ENCODE peak calls at places on chromosomes 11 and 22, in four cellular contexts. One of them, this sample, is unnamed.

GRCh38 chr11:119787074-119787461 is 58.1 kb upstream of the NECTIN1 start:
- DNase-seq in dorsolateral prefrontal cortex: no peak
- DNase-seq in prostate gland: no peak
- DNase-seq in suprapubic skin: no peak
- DNase-seq in this sample: no peak

GRCh38 chr22:43273902-43274484 is 69.2 kb downstream of the SCUBE1 start:
- DNase-seq in suprapubic skin: no peak
- DNase-seq in dorsolateral prefrontal cortex: peak; percentile 58
- DNase-seq in prostate gland: peak; percentile 40
- DNase-seq in this sample: no peak

GRCh38 chr22:33919591-33920501 is at the start of gene LARGE1:
- DNase-seq in prostate gland: peak; percentile 13
- DNase-seq in dorsolateral prefrontal cortex: peak; percentile 53
- DNase-seq in suprapubic skin: peak; percentile 79
- DNase-seq in this sample: peak; percentile 37

GRCh38 chr22:48594016-48594756 is 1233.5 kb downstream of the BRD1 start:
- DNase-seq in prostate gland: no peak
- DNase-seq in suprapubic skin: no peak
- DNase-seq in dorsolateral prefrontal cortex: no peak
- DNase-seq in this sample: no peak

GRCh38 chr11:69950120-69950519 is 128.0 kb upstream of the ANO1 start:
- DNase-seq in dorsolateral prefrontal cortex: no peak
- DNase-seq in prostate gland: no peak
- DNase-seq in suprapubic skin: no peak
- DNase-seq in this sample: no peak

GRCh38 chr22:25008666-25009065 is 56.1 kb downstream of the KIAA1671 start:
- DNase-seq in suprapubic skin: no peak
- DNase-seq in prostate gland: no peak
- DNase-seq in dorsolateral prefrontal cortex: no peak
- DNase-seq in this sample: peak; percentile 39

GRCh38 chr11:43523632-43524031 is 156.9 kb upstream of the HSD17B12 start:
- DNase-seq in dorsolateral prefrontal cortex: no peak
- DNase-seq in suprapubic skin: no peak
- DNase-seq in prostate gland: no peak
- DNase-seq in this sample: no peak

GRCh38 chr11:2147391-2147790 is 8.2 kb upstream of the IGF2 start:
- DNase-seq in suprapubic skin: no peak
- DNase-seq in prostate gland: no peak
- DNase-seq in dorsolateral prefrontal cortex: no peak
- DNase-seq in this sample: no peak

GRCh38 chr11:36014906-36015305 is 71.0 kb downstream of the LDLRAD3 start:
- DNase-seq in suprapubic skin: no peak
- DNase-seq in dorsolateral prefrontal cortex: no peak
- DNase-seq in prostate gland: no peak
- DNase-seq in this sample: no peak

GRCh38 chr22:22386602-22387385 is 121.7 kb downstream of the ZNF280B start:
- DNase-seq in prostate gland: no peak
- DNase-seq in dorsolateral prefrontal cortex: no peak
- DNase-seq in suprapubic skin: no peak
- DNase-seq in this sample: no peak

GRCh38 chr22:46401370-46401769 is 65.9 kb downstream of the TRMU start:
- DNase-seq in suprapubic skin: no peak
- DNase-seq in dorsolateral prefrontal cortex: no peak
- DNase-seq in prostate gland: no peak
- DNase-seq in this sample: no peak
- H3K4me3 ChIP-seq in suprapubic skin: no peak overlapping the region
- H3K4me3 ChIP-seq in dorsolateral prefrontal cortex: no peak overlapping the region
- H3K4me3 ChIP-seq in prostate gland: no peak overlapping the region
- H3K4me3 ChIP-seq in this sample: no peak overlapping the region

GRCh38 chr11:3201677-3202181 is 16.9 kb downstream of the MRGPRG start:
- DNase-seq in prostate gland: no peak
- DNase-seq in suprapubic skin: peak; percentile 66
- DNase-seq in dorsolateral prefrontal cortex: no peak
- DNase-seq in this sample: no peak

GRCh38 chr11:3204141-3205015 is 14.2 kb downstream of the MRGPRG start:
- DNase-seq in prostate gland: no peak
- DNase-seq in dorsolateral prefrontal cortex: peak; percentile 37
- DNase-seq in suprapubic skin: no peak
- DNase-seq in this sample: peak; percentile 8

GRCh38 chr11:3202759-3203158 is 15.9 kb downstream of the MRGPRG start:
- DNase-seq in suprapubic skin: no peak
- DNase-seq in dorsolateral prefrontal cortex: peak; percentile 36
- DNase-seq in prostate gland: no peak
- DNase-seq in this sample: peak; percentile 11

GRCh38 chr11:3202305-3202704 is 16.3 kb downstream of the MRGPRG start:
- DNase-seq in dorsolateral prefrontal cortex: no peak
- DNase-seq in suprapubic skin: no peak
- DNase-seq in prostate gland: no peak
- DNase-seq in this sample: peak; percentile 7

DNA sequence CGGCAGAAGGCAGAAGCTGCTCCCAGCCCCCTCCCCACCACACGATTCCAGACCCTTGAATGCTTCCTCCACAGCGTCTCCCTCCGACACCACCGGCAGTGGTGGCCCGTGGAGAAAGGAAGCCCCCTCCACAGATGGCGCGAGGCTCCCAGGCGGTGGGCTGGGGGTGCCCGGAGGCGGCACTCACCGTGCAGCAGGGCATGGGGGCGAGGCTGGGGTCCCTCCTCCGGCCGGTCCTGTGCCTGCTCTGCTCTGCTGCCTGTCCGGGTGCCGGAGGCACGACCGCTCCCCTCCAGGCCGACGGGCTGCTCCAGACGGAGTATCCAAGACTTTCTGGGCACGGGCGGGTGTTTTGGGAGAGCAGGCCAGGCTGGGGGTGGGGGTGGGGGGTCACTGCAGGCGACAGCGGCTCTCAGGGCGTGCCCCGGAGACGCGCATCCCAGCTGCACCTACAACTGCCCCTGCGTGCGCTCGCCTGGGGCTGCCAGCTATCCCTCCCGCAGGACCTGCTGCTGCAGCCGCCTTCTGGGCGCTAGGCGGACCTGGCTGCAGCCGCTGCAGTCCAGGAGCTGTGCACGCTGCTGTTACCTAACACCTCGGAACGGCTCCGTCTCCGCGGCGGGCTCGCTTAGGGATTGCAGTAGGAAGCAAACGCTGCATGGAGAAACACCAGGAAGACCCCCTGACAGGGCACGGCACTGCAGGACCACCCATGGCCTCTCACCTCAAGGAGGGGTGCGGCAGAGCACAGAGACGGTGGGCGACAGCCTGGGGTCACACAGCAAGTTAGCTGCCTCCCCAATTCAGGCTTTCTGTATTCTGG is 15.2 kb downstream of the MRGPRG start:
- DNase-seq in dorsolateral prefrontal cortex: peak; percentile 42
- DNase-seq in suprapubic skin: peak; percentile 74
- DNase-seq in prostate gland: no peak
- DNase-seq in this sample: peak; percentile 13
- H3K4me3 ChIP-seq in dorsolateral prefrontal cortex: no peak overlapping the region
- H3K4me3 ChIP-seq in suprapubic skin: no peak overlapping the region
- H3K4me3 ChIP-seq in prostate gland: no peak overlapping the region
- H3K4me3 ChIP-seq in this sample: peak overlapping the region; percentile 29

DNA sequence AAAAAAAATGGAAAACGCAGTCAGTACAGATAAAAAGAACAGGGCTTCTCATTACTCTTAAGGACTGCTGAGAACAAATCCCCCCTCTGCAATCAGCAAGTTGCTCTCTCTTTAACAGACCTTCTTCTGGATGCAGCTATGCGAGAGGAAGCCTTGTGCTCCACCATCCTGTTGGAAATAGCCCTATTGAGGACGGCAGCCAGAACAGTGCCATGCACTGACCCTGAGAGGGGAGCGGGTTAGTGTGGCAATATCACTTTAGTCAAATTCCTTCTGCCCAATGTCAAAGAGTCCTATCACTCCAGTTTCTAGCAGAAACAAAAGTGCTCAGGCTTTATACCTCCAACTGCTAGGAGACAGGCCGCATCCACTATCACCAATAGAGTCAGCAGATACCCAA is 6.9 kb downstream of the RBM4B start:
- DNase-seq in dorsolateral prefrontal cortex: no peak
- DNase-seq in prostate gland: no peak
- DNase-seq in suprapubic skin: no peak
- DNase-seq in this sample: no peak
- H3K4me3 ChIP-seq in dorsolateral prefrontal cortex: no peak overlapping the region
- H3K4me3 ChIP-seq in prostate gland: no peak overlapping the region
- H3K4me3 ChIP-seq in suprapubic skin: no peak overlapping the region
- H3K4me3 ChIP-seq in this sample: no peak overlapping the region

DNA sequence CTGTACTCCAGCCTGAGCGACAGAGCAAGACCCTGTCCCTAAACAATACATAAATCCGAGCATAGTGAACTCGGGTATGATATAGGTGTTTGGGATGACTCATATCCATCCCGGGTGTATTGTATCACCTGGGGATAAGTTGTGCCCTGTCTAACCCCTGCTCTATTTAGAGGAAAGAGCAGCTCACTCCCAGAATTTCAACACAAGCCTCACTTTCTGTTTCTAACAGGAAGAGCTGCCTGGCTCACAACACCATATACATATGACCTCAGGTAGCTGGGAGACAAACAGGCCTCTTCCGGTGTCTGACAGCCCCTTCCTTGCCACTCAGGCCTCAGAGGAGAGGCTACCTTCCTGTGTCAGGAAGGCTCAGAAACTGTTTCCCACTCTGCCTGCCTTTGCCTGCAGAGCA is 9.9 kb upstream of the MICALL1 start:
- DNase-seq in suprapubic skin: no peak
- DNase-seq in dorsolateral prefrontal cortex: no peak
- DNase-seq in prostate gland: peak; percentile 45
- DNase-seq in this sample: no peak
- H3K4me3 ChIP-seq in suprapubic skin: no peak overlapping the region
- H3K4me3 ChIP-seq in dorsolateral prefrontal cortex: no peak overlapping the region
- H3K4me3 ChIP-seq in prostate gland: no peak overlapping the region
- H3K4me3 ChIP-seq in this sample: no peak overlapping the region

GRCh38 chr22:37242395-37242918 is 1.6 kb downstream of the RAC2 start:
- DNase-seq in prostate gland: no peak
- DNase-seq in dorsolateral prefrontal cortex: no peak
- DNase-seq in suprapubic skin: peak; percentile 86
- DNase-seq in this sample: peak; percentile 55
- H3K4me3 ChIP-seq in prostate gland: no peak overlapping the region
- H3K4me3 ChIP-seq in dorsolateral prefrontal cortex: no peak overlapping the region
- H3K4me3 ChIP-seq in suprapubic skin: peak overlapping the region; percentile 40
- H3K4me3 ChIP-seq in this sample: peak overlapping the region; percentile 47

DNA sequence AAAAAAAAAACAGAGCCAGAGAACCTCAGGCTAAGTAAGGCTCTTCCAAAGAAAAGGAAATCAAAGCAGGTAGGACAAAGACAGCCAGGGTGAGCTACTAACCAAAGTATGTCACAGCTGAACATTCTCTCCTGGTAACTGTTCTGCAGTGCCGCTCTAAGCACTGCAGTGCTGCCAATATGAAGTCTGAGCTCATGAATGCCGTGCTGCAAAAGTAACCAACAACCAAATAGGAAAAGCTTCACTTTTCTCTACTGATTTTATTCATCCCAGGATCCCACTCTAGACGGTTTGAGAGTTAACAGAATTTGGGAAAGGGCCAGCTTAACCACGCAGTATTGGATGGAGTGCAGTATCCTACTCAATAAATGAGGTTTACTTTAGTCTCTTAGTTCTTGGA is 3.5 kb downstream of the SIK3 start:
- DNase-seq in dorsolateral prefrontal cortex: no peak
- DNase-seq in suprapubic skin: no peak
- DNase-seq in prostate gland: no peak
- DNase-seq in this sample: no peak
- H3K4me3 ChIP-seq in dorsolateral prefrontal cortex: peak overlapping the region; percentile 71
- H3K4me3 ChIP-seq in suprapubic skin: no peak overlapping the region
- H3K4me3 ChIP-seq in prostate gland: no peak overlapping the region
- H3K4me3 ChIP-seq in this sample: peak overlapping the region; percentile 84

DNA sequence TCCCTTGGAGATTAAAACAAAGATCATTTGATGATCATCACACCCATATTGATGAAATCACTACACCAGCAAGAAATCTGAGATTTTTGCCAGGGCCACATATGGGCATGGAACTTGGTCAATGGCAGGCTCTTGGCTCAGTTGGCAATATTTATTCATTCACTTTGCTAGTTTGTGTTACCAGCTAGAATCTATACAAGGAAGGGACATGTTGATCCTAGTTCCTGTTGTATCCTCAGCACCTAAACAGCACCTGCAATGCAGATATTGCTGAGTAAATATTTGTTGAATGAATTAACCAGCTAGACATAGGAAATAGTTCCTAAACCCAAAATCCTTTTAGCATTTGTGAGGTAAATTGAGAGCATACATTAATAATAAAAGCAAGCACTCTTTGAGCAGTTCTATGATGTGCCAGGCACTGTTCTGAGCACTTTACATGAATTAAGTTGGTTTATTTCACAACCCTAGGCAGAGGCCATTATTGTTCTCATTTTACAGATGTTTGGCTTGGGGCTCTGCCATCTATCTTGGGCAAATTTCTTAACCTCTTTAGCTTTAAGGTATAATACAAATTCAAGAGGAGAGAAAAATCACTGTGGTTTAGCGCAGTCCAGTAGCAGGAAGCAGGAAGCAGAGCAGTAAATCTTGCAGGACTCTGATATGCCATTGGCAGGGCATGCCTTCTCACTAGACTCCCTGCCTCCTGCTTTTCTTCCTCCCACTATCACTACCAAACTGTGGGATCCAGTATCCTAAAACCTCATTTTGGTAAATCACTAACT is 1.6 kb downstream of the TRIM68 start:
- DNase-seq in dorsolateral prefrontal cortex: no peak
- DNase-seq in suprapubic skin: no peak
- DNase-seq in prostate gland: peak; percentile 58
- DNase-seq in this sample: no peak
- H3K4me3 ChIP-seq in dorsolateral prefrontal cortex: no peak overlapping the region
- H3K4me3 ChIP-seq in suprapubic skin: peak overlapping the region; percentile 65
- H3K4me3 ChIP-seq in prostate gland: peak overlapping the region; percentile 68
- H3K4me3 ChIP-seq in this sample: peak overlapping the region; percentile 85

DNA sequence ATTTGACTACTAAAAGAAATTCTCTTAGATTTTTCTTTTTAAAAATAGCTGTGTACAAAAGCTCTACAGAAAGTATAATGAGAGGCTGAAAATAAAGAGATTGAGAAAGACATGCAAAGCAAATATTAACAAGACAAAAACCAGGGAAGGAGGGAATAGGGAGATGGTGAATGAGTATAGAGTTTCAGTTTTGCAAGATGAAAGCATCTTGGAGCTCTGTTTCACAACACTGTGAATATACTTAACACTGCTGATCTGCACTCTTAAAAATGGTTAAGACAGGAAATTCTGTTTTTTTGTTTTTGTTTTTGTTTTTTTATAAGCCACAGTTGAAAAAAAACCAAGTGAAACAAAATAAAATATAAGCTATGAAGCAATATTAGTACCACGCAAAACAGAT is 5.5 kb downstream of the TMEM218 start:
- DNase-seq in prostate gland: no peak
- DNase-seq in dorsolateral prefrontal cortex: no peak
- DNase-seq in suprapubic skin: no peak
- DNase-seq in this sample: no peak
- H3K4me3 ChIP-seq in prostate gland: no peak overlapping the region
- H3K4me3 ChIP-seq in dorsolateral prefrontal cortex: no peak overlapping the region
- H3K4me3 ChIP-seq in suprapubic skin: no peak overlapping the region
- H3K4me3 ChIP-seq in this sample: no peak overlapping the region